ENCODE peak calls at places on chromosomes 7 and 10, in four cellular contexts. One of them, this sample, is unnamed.

GRCh38 chr10:3353235-3353634 is 180.7 kb upstream of the PITRM1 start:
- DNase-seq in prostate gland: no peak
- DNase-seq in Panc1: no peak
- DNase-seq in K562: no peak
- DNase-seq in this sample: no peak

GRCh38 chr7:30148426-30148825 is 13.6 kb downstream of the MTURN start:
- DNase-seq in prostate gland: no peak
- DNase-seq in Panc1: no peak
- DNase-seq in K562: no peak
- DNase-seq in this sample: no peak

GRCh38 chr7:150311146-150311545 is 12.0 kb upstream of the LRRC61 start:
- DNase-seq in Panc1: no peak
- DNase-seq in K562: no peak
- DNase-seq in prostate gland: no peak
- DNase-seq in this sample: no peak

GRCh38 chr10:113047151-113047550 is 97.1 kb downstream of the TCF7L2 start:
- DNase-seq in K562: no peak
- DNase-seq in Panc1: no peak
- DNase-seq in prostate gland: no peak
- DNase-seq in this sample: no peak

GRCh38 chr10:124995605-124996004 is 53.7 kb downstream of the ZRANB1 start:
- DNase-seq in K562: no peak
- DNase-seq in Panc1: no peak
- DNase-seq in prostate gland: no peak
- DNase-seq in this sample: no peak

GRCh38 chr10:69703766-69704191 is 73.7 kb downstream of the FAM241B start:
- DNase-seq in Panc1: no peak
- DNase-seq in K562: no peak
- DNase-seq in prostate gland: no peak
- DNase-seq in this sample: no peak

GRCh38 chr10:44125879-44126675 is 258.8 kb downstream of the CXCL12 start:
- DNase-seq in prostate gland: no peak
- DNase-seq in Panc1: no peak
- DNase-seq in K562: no peak
- DNase-seq in this sample: no peak

GRCh38 chr10:35439172-35439571 is 102.9 kb downstream of the CCNY start:
- DNase-seq in Panc1: no peak
- DNase-seq in prostate gland: no peak
- DNase-seq in K562: no peak
- DNase-seq in this sample: no peak

GRCh38 chr10:127196227-127196954 is at the start of gene INSYN2A:
- DNase-seq in Panc1: no peak
- DNase-seq in K562: no peak
- DNase-seq in prostate gland: no peak
- DNase-seq in this sample: peak; percentile 24

GRCh38 chr10:43128958-43129706 is 9.1 kb upstream of the CSGALNACT2 start:
- DNase-seq in K562: peak; percentile 64
- DNase-seq in prostate gland: no peak
- DNase-seq in Panc1: no peak
- DNase-seq in this sample: no peak

GRCh38 chr10:65570143-65571010 is 1355.5 kb upstream of the LRRTM3 start:
- DNase-seq in K562: no peak
- DNase-seq in prostate gland: peak; percentile 7
- DNase-seq in Panc1: no peak
- DNase-seq in this sample: peak; percentile 89

GRCh38 chr10:79166312-79166721 is 97.6 kb downstream of the ZMIZ1 start:
- DNase-seq in K562: no peak
- DNase-seq in Panc1: no peak
- DNase-seq in prostate gland: no peak
- DNase-seq in this sample: no peak

GRCh38 chr7:47803029-47803428 is 145.2 kb downstream of the PKD1L1 start:
- DNase-seq in prostate gland: no peak
- DNase-seq in Panc1: no peak
- DNase-seq in K562: no peak
- DNase-seq in this sample: no peak

GRCh38 chr10:92164024-92164423 is 126.9 kb downstream of the CPEB3 start:
- DNase-seq in prostate gland: no peak
- DNase-seq in Panc1: no peak
- DNase-seq in K562: no peak
- DNase-seq in this sample: no peak

GRCh38 chr7:40329601-40330153 is 194.9 kb downstream of the SUGCT start:
- DNase-seq in prostate gland: no peak
- DNase-seq in Panc1: peak; percentile 58
- DNase-seq in K562: peak; percentile 32
- DNase-seq in this sample: peak; percentile 28

GRCh38 chr10:12984165-12984747 is 17.3 kb downstream of the CCDC3 start:
- DNase-seq in K562: no peak
- DNase-seq in Panc1: no peak
- DNase-seq in prostate gland: no peak
- DNase-seq in this sample: no peak

GRCh38 chr7:15820319-15820718 is 133.8 kb upstream of the MEOX2 start:
- DNase-seq in K562: no peak
- DNase-seq in prostate gland: no peak
- DNase-seq in Panc1: no peak
- DNase-seq in this sample: no peak

GRCh38 chr7:85111761-85112160 is 75.1 kb downstream of the SEMA3D start:
- DNase-seq in prostate gland: no peak
- DNase-seq in K562: no peak
- DNase-seq in Panc1: no peak
- DNase-seq in this sample: no peak

GRCh38 chr7:19066109-19066508 is 51.3 kb downstream of the TWIST1 start:
- DNase-seq in Panc1: no peak
- DNase-seq in prostate gland: no peak
- DNase-seq in K562: no peak
- DNase-seq in this sample: no peak

GRCh38 chr7:86469680-86470295 is 173.9 kb upstream of the GRM3 start:
- DNase-seq in prostate gland: peak; percentile 6
- DNase-seq in Panc1: peak; percentile 76
- DNase-seq in K562: peak; percentile 56
- DNase-seq in this sample: peak; percentile 78

GRCh38 chr7:8434290-8435002 is 1.0 kb downstream of the NXPH1 start:
- DNase-seq in Panc1: no peak
- DNase-seq in K562: no peak
- DNase-seq in prostate gland: no peak
- DNase-seq in this sample: peak; percentile 55

GRCh38 chr7:28062197-28062988 is 118.2 kb downstream of the JAZF1 start:
- DNase-seq in Panc1: peak; percentile 43
- DNase-seq in prostate gland: peak; percentile 40
- DNase-seq in K562: peak; percentile 11
- DNase-seq in this sample: peak; percentile 91
- H3K4me3 ChIP-seq in Panc1: no peak overlapping the region
- H3K4me3 ChIP-seq in prostate gland: no peak overlapping the region
- H3K4me3 ChIP-seq in K562: no peak overlapping the region
- H3K4me3 ChIP-seq in this sample: no peak overlapping the region

GRCh38 chr7:105578496-105578895 is 2.8 kb downstream of the EFCAB10 start:
- DNase-seq in prostate gland: no peak
- DNase-seq in K562: no peak
- DNase-seq in Panc1: no peak
- DNase-seq in this sample: no peak

GRCh38 chr7:105580022-105580740 is 1.1 kb downstream of the EFCAB10 start:
- DNase-seq in prostate gland: no peak
- DNase-seq in Panc1: no peak
- DNase-seq in K562: no peak
- DNase-seq in this sample: peak; percentile 20

GRCh38 chr7:105583061-105583460 is 1.8 kb upstream of the EFCAB10 start:
- DNase-seq in prostate gland: no peak
- DNase-seq in Panc1: no peak
- DNase-seq in K562: no peak
- DNase-seq in this sample: no peak

GRCh38 chr7:105584165-105584564 is 2.9 kb upstream of the EFCAB10 start:
- DNase-seq in Panc1: no peak
- DNase-seq in K562: no peak
- DNase-seq in prostate gland: no peak
- DNase-seq in this sample: no peak

DNA sequence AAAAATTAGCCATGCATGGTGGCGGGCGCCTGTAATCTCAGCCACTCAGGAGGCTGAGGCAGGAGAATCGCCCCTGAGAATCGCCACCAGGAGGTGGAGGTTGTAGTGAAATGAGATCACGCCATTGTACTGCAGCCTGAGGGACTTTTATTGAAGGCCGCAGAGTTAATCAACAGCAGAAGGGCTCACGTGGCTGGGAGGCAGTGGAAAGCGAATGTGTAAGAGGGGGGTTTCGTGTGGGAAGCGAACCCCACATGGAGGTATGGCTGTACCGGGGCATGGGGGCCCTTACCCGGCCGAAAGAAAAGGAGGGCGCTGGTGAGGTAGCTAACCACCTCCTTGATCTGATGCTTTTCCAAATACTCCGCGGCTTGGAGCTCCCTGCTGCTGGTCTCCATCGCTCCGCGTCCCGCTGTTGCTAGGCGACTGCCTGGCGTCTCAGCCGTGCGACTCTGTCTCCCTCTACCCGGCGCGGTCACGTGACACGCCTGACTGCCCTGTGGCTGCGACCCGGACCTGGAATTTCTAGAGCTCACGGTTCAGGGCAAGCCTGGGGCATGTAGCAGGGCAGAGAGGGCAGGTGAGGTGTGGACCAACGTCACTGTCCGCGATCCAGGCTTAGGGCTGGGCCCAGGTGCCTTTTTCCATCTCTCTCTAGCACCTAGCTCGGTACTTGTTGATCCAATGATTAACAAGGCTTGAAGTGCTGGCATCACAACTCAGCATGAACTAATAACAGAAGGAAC is at the start of gene EFCAB10:
- DNase-seq in Panc1: peak; percentile 59
- DNase-seq in K562: no peak
- DNase-seq in prostate gland: peak; percentile 26
- DNase-seq in this sample: peak; percentile 98
- TF ChIP-seq CTCF in Panc1: no peak
- TF ChIP-seq CTCF in K562: no peak
- TF ChIP-seq CTCF in prostate gland: no peak
- TF ChIP-seq CTCF in this sample: peak; percentile 6

GRCh38 chr10:9096288-9096687 is 1041.8 kb downstream of the GATA3 start:
- DNase-seq in K562: no peak
- DNase-seq in prostate gland: no peak
- DNase-seq in Panc1: no peak
- DNase-seq in this sample: no peak

GRCh38 chr10:9102026-9102425 is 1047.5 kb downstream of the GATA3 start:
- DNase-seq in K562: no peak
- DNase-seq in prostate gland: no peak
- DNase-seq in Panc1: no peak
- DNase-seq in this sample: no peak

GRCh38 chr10:9097991-9098306 is 1043.5 kb downstream of the GATA3 start:
- DNase-seq in K562: no peak
- DNase-seq in prostate gland: no peak
- DNase-seq in Panc1: no peak
- DNase-seq in this sample: no peak

GRCh38 chr10:9091515-9092093 is 1037.1 kb downstream of the GATA3 start:
- DNase-seq in K562: no peak
- DNase-seq in prostate gland: no peak
- DNase-seq in Panc1: no peak
- DNase-seq in this sample: no peak

DNA sequence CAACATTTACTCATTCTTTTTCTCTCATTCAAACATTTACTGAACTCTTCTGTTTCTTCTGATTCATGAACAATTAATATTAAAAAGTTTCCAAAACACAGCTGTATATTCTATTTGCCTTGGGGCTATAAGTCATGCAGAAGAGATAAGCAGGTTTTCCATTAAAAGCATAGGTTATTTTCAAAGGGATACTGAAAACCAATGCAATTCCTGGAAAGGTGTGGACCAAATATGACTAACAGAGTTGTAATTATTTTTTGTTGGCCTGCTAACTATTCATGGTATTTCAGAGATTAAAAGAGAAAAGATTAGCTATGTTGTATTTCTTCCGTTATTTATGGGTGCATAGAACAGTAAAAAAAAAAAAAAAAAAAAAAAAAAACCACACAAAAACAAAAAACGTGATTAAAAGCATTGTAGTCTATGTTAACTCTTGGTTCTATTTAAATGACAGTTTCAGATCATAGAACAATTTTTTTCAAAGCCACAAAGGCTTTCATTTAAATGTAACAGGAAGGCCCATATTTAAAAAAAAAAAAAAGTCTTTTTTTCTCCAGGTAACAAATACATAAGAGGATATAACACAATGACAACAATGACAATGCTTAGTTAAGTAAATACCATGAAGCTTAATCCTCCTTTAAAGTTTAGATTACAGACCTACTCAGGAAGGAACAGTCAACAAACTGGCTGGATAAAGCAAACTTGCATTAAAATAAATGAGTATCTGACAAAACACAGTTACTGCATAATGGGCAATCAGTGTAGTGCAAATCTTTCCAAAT is 1042.9 kb downstream of the GATA3 start:
- DNase-seq in K562: no peak
- DNase-seq in Panc1: no peak
- DNase-seq in prostate gland: no peak
- DNase-seq in this sample: no peak
- H3K4me3 ChIP-seq in K562: no peak overlapping the region
- H3K4me3 ChIP-seq in Panc1: no peak overlapping the region
- H3K4me3 ChIP-seq in prostate gland: no peak overlapping the region
- H3K4me3 ChIP-seq in this sample: no peak overlapping the region

GRCh38 chr7:148753224-148753623 is 54.5 kb downstream of the CUL1 start:
- DNase-seq in prostate gland: no peak
- DNase-seq in Panc1: no peak
- DNase-seq in K562: peak; percentile 74
- DNase-seq in this sample: no peak

GRCh38 chr7:148746139-148746538 is 47.4 kb downstream of the CUL1 start:
- DNase-seq in Panc1: no peak
- DNase-seq in K562: no peak
- DNase-seq in prostate gland: no peak
- DNase-seq in this sample: no peak

GRCh38 chr7:148750442-148751355 is 52.0 kb downstream of the CUL1 start:
- DNase-seq in prostate gland: no peak
- DNase-seq in K562: no peak
- DNase-seq in Panc1: no peak
- DNase-seq in this sample: no peak

DNA sequence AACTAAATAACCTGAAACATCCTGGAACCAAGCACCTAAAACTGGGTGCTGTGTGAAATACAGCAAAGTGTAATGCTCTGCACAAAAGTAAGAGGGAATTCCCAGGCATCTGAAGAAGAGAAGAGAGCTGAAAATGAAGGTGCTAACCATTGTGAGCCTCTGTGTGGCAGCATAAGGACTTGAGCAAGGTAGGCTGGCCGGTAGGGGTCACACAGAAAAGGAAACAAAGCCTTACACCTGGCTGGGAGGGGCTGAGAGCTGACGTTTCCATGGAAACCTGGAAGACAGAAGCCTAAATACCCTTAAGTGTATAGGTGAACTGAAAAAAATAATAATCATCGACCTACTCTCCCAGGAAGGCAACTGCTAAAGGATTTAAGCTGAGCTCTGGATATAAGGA is 48.6 kb downstream of the CUL1 start:
- DNase-seq in K562: peak; percentile 67
- DNase-seq in prostate gland: no peak
- DNase-seq in Panc1: no peak
- DNase-seq in this sample: no peak
- TF ChIP-seq CTCF in K562: peak; percentile 48
- TF ChIP-seq CTCF in prostate gland: no peak
- TF ChIP-seq CTCF in Panc1: peak; percentile 8
- TF ChIP-seq CTCF in this sample: no peak

GRCh38 chr7:135239263-135239662 is 5.6 kb downstream of the STRA8 start:
- DNase-seq in prostate gland: no peak
- DNase-seq in Panc1: no peak
- DNase-seq in K562: no peak
- DNase-seq in this sample: no peak
- H3K4me3 ChIP-seq in prostate gland: no peak overlapping the region
- H3K4me3 ChIP-seq in Panc1: no peak overlapping the region
- H3K4me3 ChIP-seq in K562: no peak overlapping the region
- H3K4me3 ChIP-seq in this sample: no peak overlapping the region

This sample was measured in BE2C.